ENCODE peak calls at places on chromosomes 4 and X, in eight cellular contexts. J is HCT116, L is fibroblast of lung, V is brain microvascular endothelial cell, F is upper lobe of right lung, K is K562, H is body of pancreas, R is uterus. B is an unnamed sample.

GRCh38 chr4:56220261-56220660 is 167.0 kb downstream of the AASDH start:
- DNase-seq in J (no peak), L (peak), V (peak), F (no peak), K (no peak), H (no peak), R (no peak), B (no peak)

GRCh38 chrX:50054147-50054546 is 131.8 kb downstream of the CLCN5 start:
- DNase-seq in J (no peak), L (no peak), V (no peak), F (no peak), K (no peak), H (no peak), R (no peak), B (no peak)

GRCh38 chr4:42281324-42282020 is 115.8 kb upstream of the SHISA3 start:
- DNase-seq in J (no peak), L (no peak), V (no peak), F (no peak), K (no peak), H (no peak), R (no peak), B (no peak)

GRCh38 chrX:9573282-9574106 is 108.6 kb downstream of the TBL1X start:
- DNase-seq in J (no peak), L (no peak), V (no peak), F (no peak), K (no peak), H (peak), R (no peak), B (no peak)

GRCh38 chrX:12403474-12404082 is 265.3 kb downstream of the FRMPD4 start:
- DNase-seq in J (no peak), L (peak), V (no peak), F (no peak), K (no peak), H (no peak), R (no peak), B (no peak)

GRCh38 chr4:71257761-71258160 is 81.1 kb upstream of the SLC4A4 start:
- DNase-seq in J (no peak), L (no peak), V (no peak), F (no peak), K (no peak), H (no peak), R (no peak), B (no peak)

GRCh38 chr4:73844352-73844751 is 7.9 kb downstream of the CXCL6 start:
- DNase-seq in J (no peak), L (peak), V (peak), F (no peak), K (no peak), H (no peak), R (no peak), B (no peak)

GRCh38 chr4:127781303-127782024 is 658 bp upstream of the HSPA4L start:
- DNase-seq in J (no peak), L (peak), V (no peak), F (peak), K (no peak), H (peak), R (peak), B (peak)

GRCh38 chr4:105306158-105306781 is 159.6 kb downstream of the TET2 start:
- DNase-seq in J (no peak), L (no peak), V (peak), F (peak), K (no peak), H (no peak), R (no peak), B (no peak)

GRCh38 chr4:46648088-46648744 is 258.3 kb upstream of the GABRA2 start:
- DNase-seq in J (no peak), L (peak), V (no peak), F (no peak), K (peak), H (peak), R (no peak), B (no peak)

GRCh38 chr4:138405934-138406567 is 163.9 kb upstream of the SLC7A11 start:
- DNase-seq in J (no peak), L (peak), V (peak), F (no peak), K (no peak), H (no peak), R (no peak), B (no peak)

GRCh38 chrX:13985697-13986435 is 43.8 kb downstream of the GEMIN8 start:
- DNase-seq in J (no peak), L (no peak), V (no peak), F (no peak), K (no peak), H (no peak), R (no peak), B (no peak)

GRCh38 chr4:72909461-72909860 is 160.1 kb downstream of the COX18 start:
- DNase-seq in J (no peak), L (no peak), V (no peak), F (no peak), K (peak), H (peak), R (no peak), B (no peak)

GRCh38 chr4:67885727-67886126 is 1.9 kb upstream of the TMPRSS11D start:
- DNase-seq in J (peak), L (peak), V (peak), F (no peak), K (no peak), H (no peak), R (no peak), B (no peak)

GRCh38 chr4:25787891-25788331 is 74.9 kb downstream of the SEL1L3 start:
- DNase-seq in J (no peak), L (no peak), V (no peak), F (peak), K (no peak), H (peak), R (no peak), B (no peak)

GRCh38 chr4:94357624-94358023 is 15.0 kb upstream of the HPGDS start:
- DNase-seq in J (no peak), L (no peak), V (peak), F (no peak), K (no peak), H (no peak), R (no peak), B (no peak)

GRCh38 chrX:110168585-110168984 is 149.3 kb downstream of the AMMECR1 start:
- DNase-seq in J (no peak), L (peak), V (peak), F (no peak), K (no peak), H (no peak), R (no peak), B (no peak)

GRCh38 chr4:27007507-27007906 is 146.9 kb downstream of the STIM2 start:
- DNase-seq in J (no peak), L (peak), V (no peak), F (no peak), K (no peak), H (no peak), R (no peak), B (no peak)

DNA sequence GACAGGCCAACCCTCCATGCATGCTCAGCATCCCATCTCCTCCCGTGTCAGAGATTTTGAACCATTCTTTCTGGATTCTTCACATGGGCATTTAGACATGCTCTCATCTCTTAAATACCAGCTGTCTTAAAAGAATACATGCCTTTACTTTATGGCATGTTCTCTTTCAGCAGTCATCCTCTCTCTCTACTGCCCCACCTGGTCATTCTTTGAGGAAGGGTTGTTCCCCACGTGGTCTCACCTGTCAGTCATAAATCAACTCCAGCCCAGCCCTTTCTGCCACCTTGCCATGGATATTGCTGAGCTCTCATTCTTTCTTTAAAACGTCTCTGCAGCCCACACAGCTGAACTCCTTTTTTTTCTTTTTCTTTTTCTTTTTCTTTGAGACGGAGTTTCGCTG is 111.3 kb downstream of the ARHGAP10 start:
- DNase-seq in J (peak), L (no peak), V (no peak), F (no peak), K (peak), H (no peak), R (no peak), B (no peak)
- TF ChIP-seq CTCF in J (peak), L (no peak), V (peak), F (no peak), K (peak), H (peak), R (no peak), B (peak)

DNA sequence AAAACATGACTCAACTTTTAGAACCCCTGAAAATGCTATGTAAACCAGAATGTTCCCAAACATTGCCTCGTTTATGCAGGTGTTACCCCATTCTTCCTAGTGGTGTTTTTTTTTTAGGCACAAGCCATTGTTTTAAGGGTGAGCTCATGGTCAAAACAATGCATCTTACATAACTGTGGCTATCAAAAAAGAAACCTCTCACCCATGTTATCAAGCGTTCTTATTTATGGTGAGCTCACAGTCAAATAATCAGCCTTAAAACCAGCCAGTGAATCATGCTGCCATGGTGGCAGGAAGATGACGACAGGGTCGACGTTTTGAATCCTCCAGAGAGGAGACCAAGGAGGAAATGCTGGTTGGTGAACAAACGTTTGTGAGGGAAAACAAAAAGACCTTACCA is 195.2 kb downstream of the KDR start:
- DNase-seq in J (no peak), L (no peak), V (peak), F (no peak), K (no peak), H (no peak), R (no peak), B (peak)
- H3K27ac ChIP-seq in J (no peak), L (no peak), V (peak), F (no peak), K (no peak), H (no peak), R (peak), B (peak)

GRCh38 chr4:1244081-1244977 is 4.6 kb downstream of the CTBP1 start:
- DNase-seq in J (no peak), L (no peak), V (no peak), F (no peak), K (no peak), H (no peak), R (peak), B (no peak)

GRCh38 chr4:1242506-1243450 is 6.2 kb downstream of the CTBP1 start:
- DNase-seq in J (no peak), L (no peak), V (no peak), F (peak), K (no peak), H (no peak), R (peak), B (no peak)

GRCh38 chr4:1241936-1242505 is 6.9 kb downstream of the CTBP1 start:
- DNase-seq in J (no peak), L (no peak), V (no peak), F (no peak), K (no peak), H (no peak), R (peak), B (no peak)

GRCh38 chr4:1244978-1245471 is 3.9 kb downstream of the CTBP1 start:
- DNase-seq in J (no peak), L (no peak), V (no peak), F (no peak), K (no peak), H (peak), R (no peak), B (no peak)

DNA sequence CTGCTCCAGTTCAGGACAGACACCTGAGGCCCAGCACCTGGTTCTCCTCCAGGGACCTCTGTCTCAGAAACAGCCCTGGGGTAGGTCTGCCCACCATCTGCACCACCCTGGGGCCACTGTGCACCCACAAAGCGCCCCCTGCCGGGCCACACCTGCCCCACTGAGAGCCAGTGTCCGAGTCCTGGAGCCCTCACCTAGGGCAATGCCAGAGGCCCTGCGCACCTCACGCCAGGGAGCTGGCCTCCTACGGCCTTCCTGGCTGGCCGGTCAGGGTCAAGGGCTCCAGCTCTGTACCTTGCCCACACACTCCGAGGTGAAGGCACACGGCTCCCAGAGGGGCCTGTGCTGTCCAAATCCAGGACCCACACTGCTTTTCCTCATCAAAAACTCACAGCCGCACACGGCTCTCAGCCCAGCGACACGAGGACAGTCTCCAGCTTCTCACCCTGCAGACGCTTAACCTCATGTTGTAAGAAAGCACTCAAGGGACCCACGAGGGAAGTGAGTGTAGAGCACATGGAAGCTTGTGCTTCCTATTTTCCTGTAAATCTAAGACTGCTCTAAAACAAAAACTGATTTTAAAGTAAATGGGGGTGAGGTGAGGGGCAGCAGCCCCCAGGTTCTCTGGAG is 5.4 kb downstream of the CTBP1 start:
- DNase-seq in J (no peak), L (no peak), V (no peak), F (no peak), K (no peak), H (no peak), R (peak), B (no peak)
- H3K4me3 ChIP-seq in J (no peak), L (no peak), V (no peak), F (no peak), K (no peak), H (no peak), R (no peak), B (no peak)

GRCh38 chr4:185317880-185318279 is 77.8 kb downstream of the LRP2BP start:
- DNase-seq in J (no peak), L (no peak), V (no peak), F (no peak), K (peak), H (no peak), R (no peak), B (no peak)
- TF ChIP-seq CTCF in J (no peak), L (no peak), V (peak), F (no peak), K (peak), H (no peak), R (no peak), B (no peak)

DNA sequence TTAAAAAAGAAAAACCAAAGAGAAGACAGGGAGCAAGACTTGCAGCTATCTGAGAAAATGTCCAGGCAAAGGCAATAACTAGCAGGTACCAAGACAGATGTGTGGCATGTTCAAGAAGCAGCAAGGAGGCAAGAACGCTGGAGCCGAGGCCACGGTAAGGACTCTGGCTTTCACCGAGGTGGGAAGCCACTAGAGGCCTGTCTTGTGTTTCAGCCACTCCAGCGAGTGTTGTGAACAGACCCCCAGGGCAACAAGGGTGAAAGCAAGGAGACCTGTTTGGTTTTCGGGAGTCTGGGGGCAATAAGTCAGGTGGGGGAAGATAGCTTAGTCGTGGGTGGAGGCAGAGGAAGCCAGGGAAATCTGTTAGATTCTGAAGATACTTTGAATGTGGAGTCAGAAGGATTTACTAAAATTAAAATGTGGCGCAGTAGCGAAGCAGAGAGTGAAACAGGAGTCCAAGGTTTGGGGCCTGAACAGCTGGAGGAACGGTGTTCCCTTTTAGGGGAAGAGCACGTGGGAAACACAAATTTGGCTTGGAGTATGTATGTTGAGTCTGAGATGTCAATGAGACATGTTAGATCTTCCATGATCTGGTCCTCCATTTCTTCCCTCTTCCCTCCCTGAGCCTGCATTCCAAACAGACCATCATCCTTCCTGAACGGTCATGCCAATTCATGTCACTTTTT is 3.1 kb downstream of the WDR1 start:
- DNase-seq in J (no peak), L (no peak), V (no peak), F (no peak), K (no peak), H (no peak), R (no peak), B (no peak)
- H3K27ac ChIP-seq in J (no peak), L (no peak), V (no peak), F (no peak), K (no peak), H (no peak), R (peak), B (peak)

GRCh38 chr4:23934915-23935314 is 45.1 kb upstream of the PPARGC1A start:
- DNase-seq in J (no peak), L (peak), V (peak), F (peak), K (no peak), H (peak), R (peak), B (peak)

GRCh38 chr4:23938796-23939195 is 48.9 kb upstream of the PPARGC1A start:
- DNase-seq in J (no peak), L (no peak), V (no peak), F (no peak), K (no peak), H (no peak), R (no peak), B (no peak)

GRCh38 chr4:23932935-23933334 is 43.1 kb upstream of the PPARGC1A start:
- DNase-seq in J (no peak), L (peak), V (no peak), F (no peak), K (no peak), H (no peak), R (no peak), B (no peak)

GRCh38 chr4:23934223-23934622 is 44.4 kb upstream of the PPARGC1A start:
- DNase-seq in J (no peak), L (no peak), V (no peak), F (no peak), K (no peak), H (no peak), R (no peak), B (no peak)

GRCh38 chr4:23937173-23937572 is 47.3 kb upstream of the PPARGC1A start:
- DNase-seq in J (no peak), L (peak), V (no peak), F (no peak), K (no peak), H (no peak), R (no peak), B (no peak)
- H3K4me3 ChIP-seq in J (no peak), L (no peak), V (no peak), F (no peak), K (no peak), H (no peak), R (no peak), B (no peak)

GRCh38 chr4:84966382-84967291 is at the start of gene WDFY3:
- DNase-seq in J (peak), L (peak), V (peak), F (peak), K (peak), H (peak), R (peak), B (peak)
- TF ChIP-seq CTCF in J (no peak), L (peak), V (peak), F (no peak), K (no peak), H (no peak), R (peak), B (no peak)

DNA sequence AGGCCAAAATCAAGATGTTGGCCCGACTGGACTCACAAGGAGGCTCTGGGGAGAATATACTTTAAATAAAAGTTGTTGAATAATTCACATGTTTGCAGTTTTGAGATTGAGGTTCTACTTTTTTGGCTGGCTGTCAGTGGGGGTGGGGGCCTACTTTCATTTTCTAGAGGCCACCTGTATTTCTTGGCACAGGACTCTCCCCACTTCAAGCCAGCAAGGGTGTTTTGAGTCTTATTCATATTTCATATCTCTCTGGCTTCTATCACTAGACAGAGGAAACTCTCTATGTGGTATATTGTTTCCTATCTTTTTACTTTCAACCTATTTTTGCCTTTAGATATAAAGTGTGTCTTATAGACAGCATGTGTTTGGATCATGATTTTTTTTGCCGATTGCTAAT is 266.4 kb downstream of the PRR32 start:
- DNase-seq in J (no peak), L (no peak), V (no peak), F (no peak), K (no peak), H (no peak), R (no peak), B (no peak)
- H3K27ac ChIP-seq in J (no peak), L (no peak), V (no peak), F (no peak), K (no peak), H (no peak), R (no peak), B (no peak)

GRCh38 chrX:46840946-46841740 is 4.3 kb downstream of the RP2 start:
- DNase-seq in J (no peak), L (peak), V (peak), F (no peak), K (no peak), H (no peak), R (no peak), B (no peak)

GRCh38 chrX:46838482-46838857 is 1.6 kb downstream of the RP2 start:
- DNase-seq in J (no peak), L (peak), V (no peak), F (no peak), K (no peak), H (no peak), R (no peak), B (no peak)

GRCh38 chrX:46837543-46838481 is 969 bp downstream of the RP2 start:
- DNase-seq in J (no peak), L (peak), V (no peak), F (no peak), K (no peak), H (no peak), R (no peak), B (no peak)

GRCh38 chrX:46836701-46837542 is at the start of gene RP2:
- DNase-seq in J (peak), L (peak), V (peak), F (peak), K (peak), H (peak), R (peak), B (peak)

DNA sequence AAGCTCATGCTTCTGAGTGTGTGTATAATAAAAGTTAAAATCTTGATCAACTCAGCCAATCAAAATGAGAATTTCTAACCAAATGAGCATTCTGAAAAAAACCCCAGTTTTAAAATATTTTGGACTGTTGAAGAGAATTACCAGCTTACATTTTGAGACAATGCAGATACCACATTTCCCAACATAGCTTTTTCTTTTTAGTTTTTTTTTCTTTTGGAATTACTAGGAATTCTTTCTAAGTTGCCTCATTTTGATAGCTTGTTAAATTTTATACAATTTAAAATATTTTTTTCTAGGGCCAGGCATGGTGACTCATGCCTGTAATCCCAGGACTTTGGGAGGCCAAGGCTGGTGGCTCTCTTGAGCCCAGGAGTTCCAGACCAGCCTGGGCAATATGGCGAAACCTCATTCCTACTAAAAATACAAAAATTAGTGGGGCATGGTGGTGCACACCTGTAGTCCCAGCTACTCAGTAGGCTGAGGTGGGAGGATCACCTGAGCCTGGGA is 2.2 kb downstream of the RP2 start:
- DNase-seq in J (no peak), L (no peak), V (no peak), F (no peak), K (no peak), H (no peak), R (no peak), B (no peak)
- H3K4me3 ChIP-seq in J (no peak), L (peak), V (no peak), F (no peak), K (no peak), H (no peak), R (no peak), B (no peak)

GRCh38 chr4:45442466-45442865 is 681.4 kb downstream of the GABRG1 start:
- DNase-seq in J (no peak), L (peak), V (no peak), F (no peak), K (peak), H (no peak), R (no peak), B (no peak)
- TF ChIP-seq CTCF in J (peak), L (peak), V (peak), F (peak), K (no peak), H (peak), R (no peak), B (peak)